ENCODE peak calls at places on chromosomes 16 and 17, in nine cellular contexts. A, Q, P, O, M, I, C, Y and N are unnamed samples.
A peak's percentile ranks its signal among the peaks of the same experiment; 100 is the strongest.

GRCh38 chr17:10270258-10270657 is 71.9 kb upstream of the GAS7 start:
- DNase-seq in I (no peak), C (no peak), O (no peak), Y (no peak), Q (no peak), P (no peak), M (no peak), A (no peak), N (no peak)

GRCh38 chr16:8674413-8675022 is at the start of gene ABAT:
- DNase-seq in Y (peak; percentile 77), A (peak; percentile 89), C (peak; percentile 74), M (peak; percentile 68), P (peak; percentile 94), O (peak; percentile 17), I (peak; percentile 80), Q (peak; percentile 90), N (peak; percentile 96)

GRCh38 chr17:29155235-29155965 is 24.8 kb downstream of the MYO18A start:
- DNase-seq in Y (no peak), A (no peak), C (peak; percentile 90), P (no peak), O (no peak), I (peak; percentile 64), Q (peak; percentile 73), M (peak; percentile 55), N (peak; percentile 79)

GRCh38 chr17:43381204-43381603 is 17.6 kb upstream of the ARL4D start:
- DNase-seq in M (no peak), Y (no peak), O (no peak), A (no peak), C (no peak), P (no peak), I (no peak), Q (no peak), N (no peak)

GRCh38 chr16:70728145-70728544 is 42.3 kb upstream of the MTSS2 start:
- DNase-seq in P (no peak), O (no peak), A (no peak), Q (no peak), Y (no peak), I (no peak), M (no peak), C (no peak), N (no peak)

GRCh38 chr17:43024407-43025289 is at the start of gene RND2:
- DNase-seq in A (peak; percentile 94), P (peak; percentile 97), M (peak; percentile 96), I (peak; percentile 93), Y (peak; percentile 81), C (peak; percentile 82), O (peak; percentile 95), Q (peak; percentile 89), N (peak; percentile 94)

GRCh38 chr17:72053069-72053846 is 67.6 kb upstream of the SOX9 start:
- DNase-seq in I (no peak), O (no peak), Q (no peak), M (no peak), A (peak; percentile 45), Y (no peak), C (no peak), P (peak; percentile 41), N (no peak)

GRCh38 chr17:76700290-76700626 is 10.5 kb downstream of the MXRA7 start:
- DNase-seq in P (no peak), M (no peak), Q (no peak), Y (no peak), O (no peak), A (no peak), I (no peak), C (no peak), N (no peak)

GRCh38 chr17:32596666-32597065 is 109.9 kb downstream of the CDK5R1 start:
- DNase-seq in C (no peak), M (no peak), P (no peak), A (no peak), I (peak; percentile 2), Q (no peak), O (no peak), Y (no peak), N (no peak)

GRCh38 chr17:80283116-80283852 is 22.6 kb downstream of the RNF213 start:
- DNase-seq in M (no peak), O (no peak), C (no peak), I (no peak), P (no peak), Y (no peak), A (no peak), Q (no peak), N (no peak)

GRCh38 chr17:20142268-20142667 is 133.1 kb downstream of the SPECC1 start:
- DNase-seq in A (no peak), M (no peak), P (no peak), O (no peak), C (no peak), I (no peak), Q (no peak), Y (no peak), N (no peak)

GRCh38 chr16:20851601-20852000 is 45.3 kb downstream of the REXO5 start:
- DNase-seq in M (peak; percentile 99), C (peak; percentile 85), I (peak; percentile 96), Y (no peak), A (no peak), P (no peak), Q (peak; percentile 67), O (peak; percentile 46), N (peak; percentile 69)

GRCh38 chr17:40647549-40648325 is at the start of gene SMARCE1:
- DNase-seq in I (peak; percentile 81), A (peak; percentile 77), C (peak; percentile 52), O (peak; percentile 32), P (peak; percentile 87), M (peak; percentile 75), Y (peak; percentile 69), Q (peak; percentile 72), N (peak; percentile 98)

DNA sequence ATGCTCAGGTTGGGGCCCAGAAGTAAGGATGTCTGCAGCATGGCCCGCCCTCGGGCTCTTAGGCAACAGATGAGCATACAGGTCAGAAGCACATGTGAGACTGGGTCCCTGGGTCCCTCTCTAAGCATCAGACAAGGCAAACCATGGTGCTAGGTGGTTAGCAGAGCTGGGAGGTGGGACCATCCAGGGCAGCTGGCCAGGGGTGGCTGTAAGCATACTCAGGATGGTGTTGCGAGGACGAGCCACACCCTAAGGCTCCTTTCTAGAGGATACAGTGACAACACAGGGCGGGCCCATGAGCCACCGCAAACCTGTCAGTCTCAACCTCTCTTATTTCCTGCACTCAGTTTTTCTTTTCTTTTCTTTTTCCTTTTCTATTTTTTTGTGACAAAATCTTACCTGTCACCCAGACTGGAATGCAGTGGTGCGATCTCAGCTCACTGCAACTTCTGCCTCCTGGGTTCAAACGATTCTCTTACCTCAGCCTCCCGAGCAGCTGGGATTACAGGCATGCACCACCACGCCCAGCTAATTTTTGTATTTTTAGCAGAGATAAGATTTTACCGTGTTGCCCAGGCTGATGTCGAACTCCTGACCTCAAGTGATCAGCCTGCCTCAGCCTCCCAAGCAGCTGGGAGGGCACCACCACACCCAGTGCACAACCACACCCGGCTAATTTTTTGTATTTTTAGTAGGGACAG is 3.6 kb downstream of the FA2H start:
- DNase-seq in Q (no peak), O (no peak), I (no peak), Y (no peak), A (no peak), C (no peak), M (no peak), P (no peak), N (no peak)
- TF ChIP-seq CTCF in Q (no peak), O (no peak), I (no peak), Y (no peak), A (no peak), C (no peak), M (no peak), P (no peak), N (no peak)

DNA sequence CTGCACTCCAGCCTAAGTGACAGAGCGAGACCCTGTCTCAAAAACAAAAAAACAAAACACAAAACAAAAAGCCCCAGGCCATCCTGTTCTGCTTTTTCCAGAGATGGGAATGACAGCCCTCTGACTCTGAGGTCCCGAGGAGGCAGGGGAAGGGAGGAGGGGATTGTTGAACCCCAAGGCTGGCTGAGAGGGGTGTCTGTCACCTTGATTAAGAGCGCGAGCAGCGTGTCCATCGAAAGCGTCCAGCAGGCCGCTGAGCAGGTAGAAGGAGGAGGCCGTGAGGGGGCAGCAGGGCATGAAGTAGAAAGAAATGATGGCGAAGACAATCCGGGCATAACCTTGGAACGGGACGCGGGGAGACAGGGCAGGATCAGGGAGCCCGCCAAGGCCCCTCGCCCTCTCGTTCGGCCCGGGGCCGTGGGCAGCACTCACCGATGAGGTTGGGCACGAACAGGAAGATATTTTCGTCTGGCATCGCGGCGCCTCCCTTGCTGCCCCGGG is 593 bp downstream of the CDIPT start:
- DNase-seq in Y (no peak), C (no peak), Q (no peak), M (peak; percentile 17), I (no peak), A (no peak), O (no peak), P (peak; percentile 63), N (peak; percentile 62)
- TF ChIP-seq CTCF in Y (no peak), C (peak; percentile 44), Q (no peak), M (peak; percentile 18), I (peak; percentile 6), A (no peak), O (no peak), P (no peak), N (no peak)

DNA sequence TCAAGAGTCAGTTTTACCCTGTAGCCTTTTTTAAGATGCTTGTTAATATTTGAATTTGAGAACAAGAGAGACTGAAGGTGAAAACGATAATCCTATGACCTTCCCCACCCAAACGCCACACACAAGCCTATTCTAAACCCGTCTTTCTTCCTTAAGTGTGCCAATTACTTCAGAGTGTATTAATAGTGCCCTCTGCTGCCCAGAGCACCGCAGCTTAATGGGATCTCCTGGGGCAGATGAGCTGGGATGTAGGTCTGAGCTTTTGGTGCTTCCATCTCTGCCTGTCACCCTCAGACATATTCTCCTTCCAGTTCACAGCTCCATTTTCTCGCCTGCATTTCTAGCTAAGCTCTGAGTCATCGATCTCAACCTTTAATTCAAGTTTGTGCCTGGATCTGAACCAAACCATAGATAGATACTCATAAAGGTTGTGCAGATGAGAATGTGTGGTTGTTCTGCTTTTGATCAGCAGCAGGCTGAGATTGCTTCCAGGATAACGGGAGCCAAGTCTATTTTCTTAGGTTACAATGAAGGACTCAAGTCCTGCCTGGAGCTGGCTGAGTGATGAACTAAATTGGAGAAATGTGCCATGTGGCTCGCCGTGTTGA is 46.4 kb upstream of the CDH13 start:
- DNase-seq in P (peak; percentile 46), Y (no peak), Q (no peak), C (no peak), I (peak; percentile 62), M (peak; percentile 4), A (peak; percentile 25), O (no peak), N (peak; percentile 16)
- TF ChIP-seq CTCF in P (peak; percentile 58), Y (peak; percentile 40), Q (no peak), C (peak; percentile 31), I (no peak), M (peak; percentile 23), A (no peak), O (peak; percentile 26), N (no peak)

DNA sequence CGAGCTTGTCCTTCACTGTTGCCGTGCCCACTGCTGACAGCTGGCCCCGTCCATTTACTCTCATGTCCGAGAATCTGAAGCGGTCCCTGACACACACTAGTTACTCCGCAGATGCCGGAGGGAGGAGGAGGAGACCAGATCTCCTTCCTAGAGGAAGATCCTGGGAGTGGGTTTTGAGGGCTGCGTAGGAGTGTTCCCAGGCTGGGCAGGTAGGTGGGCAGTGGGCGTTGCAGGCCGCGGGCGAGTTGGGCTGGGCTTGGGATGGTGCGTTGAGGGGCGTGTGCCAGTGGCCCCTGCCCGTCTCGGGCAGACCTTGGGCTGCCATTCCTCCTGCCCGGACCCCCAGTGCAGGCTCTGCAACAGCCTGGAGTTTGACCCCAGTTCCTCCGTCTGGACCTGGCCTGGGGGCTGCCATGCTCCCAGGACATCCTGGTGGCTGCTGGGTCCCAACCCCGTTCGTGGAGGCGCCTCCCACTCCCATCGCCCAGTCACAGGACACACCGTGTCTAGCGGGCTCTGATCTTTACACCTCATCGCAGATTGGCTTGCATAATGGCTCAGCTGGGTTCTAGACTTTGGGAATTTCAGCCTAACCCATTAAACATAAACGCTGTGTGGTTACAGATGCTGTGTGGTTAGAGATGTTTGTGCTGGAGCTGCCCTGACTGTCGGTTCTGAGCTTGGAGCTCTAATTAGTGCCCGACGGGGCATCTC is 22.8 kb downstream of the CACNA1H start:
- DNase-seq in Q (no peak), M (no peak), C (no peak), I (peak; percentile 65), A (no peak), Y (no peak), O (no peak), P (no peak), N (no peak)
- TF ChIP-seq CTCF in Q (no peak), M (no peak), C (no peak), I (no peak), A (no peak), Y (no peak), O (no peak), P (no peak), N (no peak)